ENCODE peak calls at places on chromosome 20, in nine cellular contexts. K, W, M, R, A, G, X, L and V are unnamed samples.

GRCh38 chr20:45306431-45306982 is at the start of gene RBPJL:
- DNase-seq in R (no peak), M (peak), L (no peak), G (no peak), W (no peak), A (no peak), K (no peak), X (no peak), V (peak)

GRCh38 chr20:48335421-48336090 is 492.2 kb downstream of the PREX1 start:
- DNase-seq in G (no peak), A (no peak), L (no peak), R (no peak), M (no peak), K (no peak), W (no peak), X (no peak), V (no peak)

GRCh38 chr20:2932497-2932896 is 59.2 kb downstream of the PTPRA start:
- DNase-seq in L (peak), G (no peak), K (no peak), W (no peak), A (no peak), M (no peak), R (no peak), X (no peak), V (no peak)

GRCh38 chr20:53942121-53942816 is 128.1 kb downstream of the BCAS1 start:
- DNase-seq in M (no peak), W (no peak), A (no peak), R (no peak), X (no peak), G (no peak), L (no peak), K (no peak), V (no peak)

GRCh38 chr20:54063998-54064676 is 6.3 kb downstream of the BCAS1 start:
- DNase-seq in M (no peak), G (no peak), X (no peak), W (no peak), A (no peak), L (no peak), R (no peak), K (no peak), V (no peak)

GRCh38 chr20:38806855-38807655 is 1.6 kb downstream of the PPP1R16B start:
- DNase-seq in M (no peak), A (no peak), X (no peak), L (no peak), K (no peak), W (no peak), G (peak), R (no peak), V (no peak)

GRCh38 chr20:2210646-2211556 is 84.9 kb upstream of the TGM3 start:
- DNase-seq in A (no peak), G (no peak), M (no peak), K (no peak), X (peak), L (peak), R (no peak), W (peak), V (no peak)

GRCh38 chr20:58212636-58213035 is 15.8 kb downstream of the ANKRD60 start:
- DNase-seq in K (no peak), L (no peak), G (no peak), M (no peak), A (peak), W (no peak), X (no peak), R (no peak), V (no peak)

GRCh38 chr20:38032585-38033329 is 499 bp downstream of the TTI1 start:
- DNase-seq in L (peak), X (no peak), G (no peak), K (no peak), A (no peak), R (no peak), M (no peak), W (no peak), V (no peak)

GRCh38 chr20:22770240-22770800 is 185.9 kb upstream of the FOXA2 start:
- DNase-seq in K (no peak), M (no peak), L (no peak), X (no peak), R (no peak), G (no peak), W (no peak), A (no peak), V (no peak)

GRCh38 chr20:44850883-44851282 is 34.6 kb upstream of the YWHAB start:
- DNase-seq in W (no peak), G (no peak), L (no peak), K (no peak), A (no peak), X (no peak), M (no peak), R (no peak), V (no peak)

GRCh38 chr20:38222231-38222922 is 38.2 kb downstream of the KIAA1755 start:
- DNase-seq in R (no peak), W (no peak), X (peak), L (peak), A (peak), K (no peak), M (peak), G (peak), V (peak)

GRCh38 chr20:55140631-55141030 is 665.2 kb downstream of the DOK5 start:
- DNase-seq in L (no peak), M (no peak), R (no peak), G (no peak), W (no peak), A (no peak), K (no peak), X (no peak), V (no peak)

GRCh38 chr20:19463597-19463996 is 251.2 kb downstream of the SLC24A3 start:
- DNase-seq in W (no peak), X (no peak), R (no peak), A (no peak), K (no peak), L (no peak), M (no peak), G (no peak), V (no peak)

GRCh38 chr20:22402990-22403859 is 181.1 kb downstream of the FOXA2 start:
- DNase-seq in R (no peak), X (peak), K (no peak), W (no peak), G (no peak), A (no peak), M (no peak), L (no peak), V (no peak)

GRCh38 chr20:2103454-2104153 is 2.0 kb downstream of the STK35 start:
- DNase-seq in W (no peak), A (no peak), G (no peak), X (no peak), R (no peak), K (no peak), M (no peak), L (no peak), V (no peak)

GRCh38 chr20:37492945-37493344 is 28.1 kb upstream of the NNAT start:
- DNase-seq in R (no peak), K (no peak), L (no peak), W (no peak), M (no peak), G (no peak), A (peak), X (no peak), V (no peak)

GRCh38 chr20:61588356-61589054 is 336.4 kb downstream of the CDH4 start:
- DNase-seq in A (no peak), G (no peak), R (no peak), X (peak), M (no peak), K (no peak), L (peak), W (peak), V (no peak)

GRCh38 chr20:44861547-44862006 is 23.9 kb upstream of the YWHAB start:
- DNase-seq in X (no peak), K (no peak), W (peak), R (no peak), G (peak), A (no peak), M (no peak), L (peak), V (no peak)

GRCh38 chr20:14561733-14562132 is 224.3 kb upstream of the FLRT3 start:
- DNase-seq in R (no peak), X (no peak), A (no peak), L (peak), K (no peak), M (no peak), G (no peak), W (no peak), V (no peak)

GRCh38 chr20:58486207-58486606 is 29.0 kb downstream of the APCDD1L start:
- DNase-seq in M (no peak), L (no peak), K (no peak), X (no peak), R (no peak), W (no peak), A (no peak), G (no peak), V (no peak)

GRCh38 chr20:18645196-18645745 is 57.4 kb downstream of the DTD1 start:
- DNase-seq in W (no peak), L (peak), G (no peak), X (no peak), K (no peak), R (no peak), M (no peak), A (no peak), V (no peak)